ENCODE peak calls at places on chromosomes 11 and 22, in nine cellular contexts. K, U, T, Z, N, Q, O, B and M are unnamed samples.

GRCh38 chr11:17481905-17482304 is 5.3 kb upstream of the ABCC8 start:
- DNase-seq in K (no peak), U (no peak), T (no peak), Z (no peak), N (no peak), Q (no peak), O (no peak), B (no peak), M (no peak)

GRCh38 chr22:21652010-21652546 is 10.0 kb downstream of the SDF2L1 start:
- DNase-seq in K (peak; percentile 91), U (peak; percentile 62), T (peak; percentile 42), Z (peak; percentile 60), N (peak; percentile 79), Q (peak; percentile 94), O (peak; percentile 92), B (peak; percentile 88), M (peak; percentile 28)

GRCh38 chr22:50656122-50657070 is 16.2 kb upstream of the SHANK3 start:
- DNase-seq in K (no peak), U (no peak), T (no peak), Z (no peak), N (no peak), Q (peak; percentile 81), O (no peak), B (no peak), M (peak; percentile 61)

GRCh38 chr11:76706667-76707066 is 36.1 kb upstream of the LRRC32 start:
- DNase-seq in K (no peak), U (no peak), T (no peak), Z (no peak), N (no peak), Q (no peak), O (no peak), B (no peak), M (no peak)

GRCh38 chr11:113389288-113389687 is 1.7 kb downstream of the ANKK1 start:
- DNase-seq in K (no peak), U (no peak), T (no peak), Z (no peak), N (no peak), Q (no peak), O (no peak), B (no peak), M (no peak)

GRCh38 chr22:23862103-23862502 is 4.4 kb downstream of the SLC2A11 start:
- DNase-seq in K (peak; percentile 45), U (no peak), T (peak; percentile 20), Z (no peak), N (no peak), Q (peak; percentile 49), O (no peak), B (no peak), M (no peak)

GRCh38 chr11:102604011-102604410 is 21.1 kb downstream of the MMP20 start:
- DNase-seq in K (no peak), U (no peak), T (no peak), Z (no peak), N (no peak), Q (no peak), O (no peak), B (no peak), M (no peak)

GRCh38 chr22:23282089-23282501 is 101.8 kb downstream of the BCR start:
- DNase-seq in K (no peak), U (no peak), T (peak; percentile 67), Z (no peak), N (no peak), Q (peak; percentile 95), O (peak; percentile 98), B (no peak), M (peak; percentile 91)

GRCh38 chr11:95134491-95134890 is 44.8 kb downstream of the ENDOD1 start:
- DNase-seq in K (no peak), U (no peak), T (no peak), Z (no peak), N (no peak), Q (peak; percentile 59), O (no peak), B (no peak), M (peak; percentile 35)

GRCh38 chr11:69013009-69013951 is at the start of gene MRGPRF:
- DNase-seq in K (no peak), U (no peak), T (no peak), Z (no peak), N (no peak), Q (no peak), O (peak; percentile 99), B (peak; percentile 88), M (no peak)

GRCh38 chr11:8018742-8019631 is 31.9 kb downstream of the EIF3F start:
- DNase-seq in K (peak; percentile 45), U (no peak), T (peak; percentile 37), Z (no peak), N (peak; percentile 80), Q (peak; percentile 80), O (peak; percentile 84), B (peak; percentile 71), M (no peak)

GRCh38 chr22:20391222-20391621 is 2.7 kb upstream of the ZNF74 start:
- DNase-seq in K (no peak), U (no peak), T (no peak), Z (no peak), N (no peak), Q (no peak), O (no peak), B (no peak), M (no peak)

GRCh38 chr11:123429851-123430735 is at the start of gene GRAMD1B:
- DNase-seq in K (peak; percentile 77), U (no peak), T (peak; percentile 75), Z (no peak), N (peak; percentile 81), Q (peak; percentile 73), O (no peak), B (peak; percentile 74), M (peak; percentile 38)

GRCh38 chr11:2714871-2715270 is 15.1 kb upstream of the KCNQ1OT1 start:
- DNase-seq in K (no peak), U (no peak), T (no peak), Z (no peak), N (no peak), Q (no peak), O (no peak), B (no peak), M (no peak)

GRCh38 chr11:61781585-61781984 is 10.8 kb downstream of the TMEM258 start:
- DNase-seq in K (no peak), U (no peak), T (no peak), Z (no peak), N (no peak), Q (no peak), O (no peak), B (peak; percentile 38), M (no peak)

GRCh38 chr11:59182457-59183151 is 10.7 kb downstream of the DTX4 start:
- DNase-seq in K (no peak), U (no peak), T (no peak), Z (no peak), N (peak; percentile 11), Q (no peak), O (no peak), B (no peak), M (no peak)

GRCh38 chr11:12723410-12724297 is 49.4 kb downstream of the TEAD1 start:
- DNase-seq in K (no peak), U (no peak), T (peak; percentile 60), Z (no peak), N (no peak), Q (peak; percentile 31), O (no peak), B (no peak), M (peak; percentile 65)

GRCh38 chr11:10693509-10694071 is at the start of gene IRAG1:
- DNase-seq in K (no peak), U (no peak), T (no peak), Z (no peak), N (no peak), Q (no peak), O (peak; percentile 91), B (peak; percentile 64), M (no peak)

GRCh38 chr22:29700949-29701927 is 18.6 kb upstream of the CABP7 start:
- DNase-seq in K (peak; percentile 28), U (no peak), T (peak; percentile 62), Z (no peak), N (peak; percentile 39), Q (peak; percentile 71), O (no peak), B (no peak), M (peak; percentile 72)

GRCh38 chr22:17888855-17889254 is 114.6 kb upstream of the BID start:
- DNase-seq in K (no peak), U (no peak), T (no peak), Z (no peak), N (no peak), Q (no peak), O (no peak), B (no peak), M (no peak)

GRCh38 chr11:66745356-66746235 is 16.6 kb upstream of the SPTBN2 start:
- DNase-seq in K (peak; percentile 57), U (no peak), T (peak; percentile 31), Z (no peak), N (peak; percentile 24), Q (peak; percentile 25), O (no peak), B (peak; percentile 86), M (peak; percentile 21)

GRCh38 chr22:27488456-27489224 is 312.9 kb downstream of the MN1 start:
- DNase-seq in K (no peak), U (no peak), T (no peak), Z (no peak), N (no peak), Q (no peak), O (peak; percentile 80), B (no peak), M (no peak)

GRCh38 chr11:131670876-131671275 is 300.5 kb downstream of the NTM start:
- DNase-seq in K (no peak), U (no peak), T (no peak), Z (no peak), N (no peak), Q (no peak), O (peak; percentile 46), B (no peak), M (no peak)

GRCh38 chr11:12675951-12676711 is 1.9 kb downstream of the TEAD1 start:
- DNase-seq in K (no peak), U (no peak), T (no peak), Z (no peak), N (peak; percentile 6), Q (no peak), O (no peak), B (no peak), M (no peak)

GRCh38 chr11:33778682-33779081 is 4.4 kb upstream of the FBXO3 start:
- DNase-seq in K (no peak), U (no peak), T (no peak), Z (no peak), N (no peak), Q (peak; percentile 32), O (no peak), B (no peak), M (peak; percentile 49)

GRCh38 chr11:73402834-73403185 is 26.6 kb downstream of the RELT start:
- DNase-seq in K (no peak), U (no peak), T (no peak), Z (no peak), N (no peak), Q (no peak), O (no peak), B (no peak), M (no peak)

GRCh38 chr11:43905788-43906187 is 25.2 kb downstream of the ALKBH3 start:
- DNase-seq in K (no peak), U (no peak), T (no peak), Z (no peak), N (no peak), Q (no peak), O (no peak), B (no peak), M (no peak)

GRCh38 chr11:133064152-133064877 is 468.0 kb downstream of the OPCML start:
- DNase-seq in K (no peak), U (no peak), T (no peak), Z (no peak), N (no peak), Q (peak; percentile 90), O (no peak), B (no peak), M (peak; percentile 6)

GRCh38 chr11:117188620-117189081 is 10.1 kb downstream of the SIDT2 start:
- DNase-seq in K (no peak), U (no peak), T (no peak), Z (no peak), N (no peak), Q (no peak), O (peak; percentile 71), B (peak; percentile 62), M (no peak)

GRCh38 chr11:26199341-26199740 is 132.6 kb upstream of the ANO3 start:
- DNase-seq in K (no peak), U (no peak), T (no peak), Z (no peak), N (no peak), Q (no peak), O (no peak), B (no peak), M (no peak)

GRCh38 chr22:22906907-22907550 is 19.4 kb downstream of the IGLL5 start:
- DNase-seq in K (no peak), U (no peak), T (no peak), Z (no peak), N (no peak), Q (no peak), O (no peak), B (peak; percentile 15), M (no peak)